ENCODE peak calls at places on chromosome 4, in ten cellular contexts. One of them, this sample, is unnamed.

GRCh38 chr4:110132822-110133719 is 65.3 kb downstream of the ELOVL6 start:
- DNase-seq in neural progenitor cell: no peak
- DNase-seq in GDM1: no peak
- DNase-seq in MG63: no peak
- DNase-seq in NCI-H2029 treated with DMSO at 0.1 percent for 48 hours: peak
- DNase-seq in PC-3: peak
- DNase-seq in amniotic stem cell: no peak
- DNase-seq in substantia nigra: no peak
- DNase-seq in renal cortical epithelial cell: no peak
- DNase-seq in HCEC 1CT: no peak
- DNase-seq in this sample: peak

GRCh38 chr4:172601195-172601594 is 567.4 kb upstream of the GALNT7 start:
- DNase-seq in GDM1: no peak
- DNase-seq in neural progenitor cell: peak
- DNase-seq in substantia nigra: no peak
- DNase-seq in PC-3: peak
- DNase-seq in MG63: no peak
- DNase-seq in amniotic stem cell: no peak
- DNase-seq in renal cortical epithelial cell: peak
- DNase-seq in HCEC 1CT: no peak
- DNase-seq in NCI-H2029 treated with DMSO at 0.1 percent for 48 hours: no peak
- DNase-seq in this sample: no peak

GRCh38 chr4:172553216-172553615 is 615.4 kb upstream of the GALNT7 start:
- DNase-seq in amniotic stem cell: no peak
- DNase-seq in PC-3: no peak
- DNase-seq in MG63: no peak
- DNase-seq in substantia nigra: no peak
- DNase-seq in renal cortical epithelial cell: no peak
- DNase-seq in NCI-H2029 treated with DMSO at 0.1 percent for 48 hours: no peak
- DNase-seq in HCEC 1CT: no peak
- DNase-seq in neural progenitor cell: no peak
- DNase-seq in GDM1: no peak
- DNase-seq in this sample: no peak

GRCh38 chr4:139300431-139301142 is 718 bp upstream of the NAA15 start:
- DNase-seq in MG63: peak
- DNase-seq in substantia nigra: no peak
- DNase-seq in GDM1: no peak
- DNase-seq in NCI-H2029 treated with DMSO at 0.1 percent for 48 hours: no peak
- DNase-seq in PC-3: peak
- DNase-seq in renal cortical epithelial cell: peak
- DNase-seq in HCEC 1CT: peak
- DNase-seq in amniotic stem cell: peak
- DNase-seq in neural progenitor cell: peak
- DNase-seq in this sample: no peak

GRCh38 chr4:25937801-25938200 is 23.8 kb downstream of the SMIM20 start:
- DNase-seq in MG63: no peak
- DNase-seq in renal cortical epithelial cell: peak
- DNase-seq in substantia nigra: no peak
- DNase-seq in PC-3: no peak
- DNase-seq in amniotic stem cell: no peak
- DNase-seq in HCEC 1CT: peak
- DNase-seq in GDM1: no peak
- DNase-seq in neural progenitor cell: no peak
- DNase-seq in NCI-H2029 treated with DMSO at 0.1 percent for 48 hours: no peak
- DNase-seq in this sample: no peak

GRCh38 chr4:153676984-153677383 is 7.1 kb upstream of the TLR2 start:
- DNase-seq in substantia nigra: no peak
- DNase-seq in MG63: peak
- DNase-seq in neural progenitor cell: no peak
- DNase-seq in renal cortical epithelial cell: peak
- DNase-seq in PC-3: peak
- DNase-seq in amniotic stem cell: peak
- DNase-seq in HCEC 1CT: peak
- DNase-seq in NCI-H2029 treated with DMSO at 0.1 percent for 48 hours: no peak
- DNase-seq in GDM1: no peak
- DNase-seq in this sample: no peak

GRCh38 chr4:26342328-26343040 is 21.7 kb downstream of the RBPJ start:
- DNase-seq in renal cortical epithelial cell: peak
- DNase-seq in amniotic stem cell: peak
- DNase-seq in PC-3: peak
- DNase-seq in NCI-H2029 treated with DMSO at 0.1 percent for 48 hours: no peak
- DNase-seq in MG63: peak
- DNase-seq in neural progenitor cell: no peak
- DNase-seq in GDM1: no peak
- DNase-seq in substantia nigra: no peak
- DNase-seq in HCEC 1CT: peak
- DNase-seq in this sample: peak

GRCh38 chr4:3115637-3116300 is 41.3 kb downstream of the HTT start:
- DNase-seq in substantia nigra: no peak
- DNase-seq in amniotic stem cell: no peak
- DNase-seq in NCI-H2029 treated with DMSO at 0.1 percent for 48 hours: no peak
- DNase-seq in PC-3: no peak
- DNase-seq in HCEC 1CT: peak
- DNase-seq in GDM1: no peak
- DNase-seq in renal cortical epithelial cell: no peak
- DNase-seq in MG63: peak
- DNase-seq in neural progenitor cell: no peak
- DNase-seq in this sample: no peak

GRCh38 chr4:7956306-7957112 is 16.8 kb upstream of the AFAP1 start:
- DNase-seq in GDM1: no peak
- DNase-seq in neural progenitor cell: no peak
- DNase-seq in renal cortical epithelial cell: peak
- DNase-seq in NCI-H2029 treated with DMSO at 0.1 percent for 48 hours: no peak
- DNase-seq in HCEC 1CT: peak
- DNase-seq in PC-3: peak
- DNase-seq in amniotic stem cell: no peak
- DNase-seq in MG63: peak
- DNase-seq in substantia nigra: peak
- DNase-seq in this sample: no peak

GRCh38 chr4:41687971-41688370 is 60.6 kb downstream of the PHOX2B start:
- DNase-seq in GDM1: no peak
- DNase-seq in NCI-H2029 treated with DMSO at 0.1 percent for 48 hours: no peak
- DNase-seq in PC-3: no peak
- DNase-seq in amniotic stem cell: no peak
- DNase-seq in substantia nigra: no peak
- DNase-seq in MG63: no peak
- DNase-seq in renal cortical epithelial cell: no peak
- DNase-seq in HCEC 1CT: no peak
- DNase-seq in neural progenitor cell: no peak
- DNase-seq in this sample: no peak

GRCh38 chr4:23135792-23136645 is 443.3 kb downstream of the GBA3 start:
- DNase-seq in GDM1: no peak
- DNase-seq in NCI-H2029 treated with DMSO at 0.1 percent for 48 hours: peak
- DNase-seq in HCEC 1CT: no peak
- DNase-seq in MG63: no peak
- DNase-seq in amniotic stem cell: no peak
- DNase-seq in neural progenitor cell: peak
- DNase-seq in substantia nigra: no peak
- DNase-seq in renal cortical epithelial cell: peak
- DNase-seq in PC-3: peak
- DNase-seq in this sample: peak

GRCh38 chr4:8276358-8277240 is 7.0 kb downstream of the HTRA3 start:
- DNase-seq in substantia nigra: no peak
- DNase-seq in amniotic stem cell: no peak
- DNase-seq in MG63: peak
- DNase-seq in renal cortical epithelial cell: peak
- DNase-seq in PC-3: peak
- DNase-seq in HCEC 1CT: no peak
- DNase-seq in neural progenitor cell: no peak
- DNase-seq in NCI-H2029 treated with DMSO at 0.1 percent for 48 hours: no peak
- DNase-seq in GDM1: no peak
- DNase-seq in this sample: no peak

GRCh38 chr4:73019462-73020047 is 50.0 kb downstream of the COX18 start:
- DNase-seq in GDM1: no peak
- DNase-seq in neural progenitor cell: peak
- DNase-seq in substantia nigra: no peak
- DNase-seq in amniotic stem cell: peak
- DNase-seq in HCEC 1CT: peak
- DNase-seq in PC-3: peak
- DNase-seq in MG63: no peak
- DNase-seq in NCI-H2029 treated with DMSO at 0.1 percent for 48 hours: peak
- DNase-seq in renal cortical epithelial cell: peak
- DNase-seq in this sample: peak

GRCh38 chr4:54165438-54165837 is 63.7 kb upstream of the PDGFRA start:
- DNase-seq in HCEC 1CT: peak
- DNase-seq in GDM1: no peak
- DNase-seq in NCI-H2029 treated with DMSO at 0.1 percent for 48 hours: no peak
- DNase-seq in neural progenitor cell: no peak
- DNase-seq in renal cortical epithelial cell: peak
- DNase-seq in substantia nigra: no peak
- DNase-seq in PC-3: peak
- DNase-seq in MG63: peak
- DNase-seq in amniotic stem cell: peak
- DNase-seq in this sample: no peak

GRCh38 chr4:132238697-132239096 is 910.4 kb upstream of the PCDH10 start:
- DNase-seq in renal cortical epithelial cell: no peak
- DNase-seq in neural progenitor cell: no peak
- DNase-seq in NCI-H2029 treated with DMSO at 0.1 percent for 48 hours: no peak
- DNase-seq in substantia nigra: no peak
- DNase-seq in MG63: no peak
- DNase-seq in PC-3: no peak
- DNase-seq in HCEC 1CT: no peak
- DNase-seq in amniotic stem cell: no peak
- DNase-seq in GDM1: no peak
- DNase-seq in this sample: no peak